ENCODE peak calls at places on chromosomes 3 and 15, in seven cellular contexts. F is cardiac fibroblast, U is GM12891, Y is HS-27A, X is uterus, S is COR-L47, Z is activated gamma-delta T cell treated with Interleukin-2 at 50 U/mL for 16 hours. A is an unnamed sample.

GRCh38 chr15:40543631-40544294 is 21.1 kb downstream of the CCDC32 start:
- DNase-seq in F (no peak), U (no peak), Y (no peak), X (no peak), S (no peak), Z (no peak), A (no peak)

GRCh38 chr3:142976621-142977398 is 13.3 kb upstream of the PAQR9 start:
- DNase-seq in F (peak; percentile 93), U (no peak), Y (peak; percentile 92), X (peak; percentile 68), S (no peak), Z (no peak), A (no peak)

GRCh38 chr3:112002458-112002971 is 3.8 kb downstream of the TAGLN3 start:
- DNase-seq in F (no peak), U (no peak), Y (no peak), X (no peak), S (no peak), Z (no peak), A (peak; percentile 40)

GRCh38 chr3:101998256-101998926 is 149.1 kb downstream of the NFKBIZ start:
- DNase-seq in F (no peak), U (no peak), Y (no peak), X (no peak), S (no peak), Z (no peak), A (no peak)

GRCh38 chr3:43032217-43032545 is 53.1 kb downstream of the GASK1A start:
- DNase-seq in F (no peak), U (no peak), Y (no peak), X (no peak), S (no peak), Z (no peak), A (no peak)

GRCh38 chr15:29393443-29393842 is 123.8 kb upstream of the NSMCE3 start:
- DNase-seq in F (no peak), U (no peak), Y (no peak), X (no peak), S (no peak), Z (no peak), A (no peak)

GRCh38 chr3:186750316-186750715 is 33.1 kb upstream of the EIF4A2 start:
- DNase-seq in F (no peak), U (no peak), Y (no peak), X (no peak), S (no peak), Z (no peak), A (no peak)

GRCh38 chr3:183260167-183260904 is 7.3 kb downstream of the B3GNT5 start:
- DNase-seq in F (peak; percentile 69), U (no peak), Y (no peak), X (no peak), S (no peak), Z (no peak), A (no peak)

GRCh38 chr15:88664151-88664778 is 25.4 kb downstream of the ISG20 start:
- DNase-seq in F (peak; percentile 45), U (no peak), Y (no peak), X (no peak), S (no peak), Z (peak; percentile 53), A (peak; percentile 47)

GRCh38 chr3:86937306-86937791 is 53.6 kb downstream of the VGLL3 start:
- DNase-seq in F (peak; percentile 87), U (no peak), Y (no peak), X (peak; percentile 24), S (no peak), Z (no peak), A (no peak)

GRCh38 chr3:140924097-140924873 is 17.4 kb upstream of the SLC25A36 start:
- DNase-seq in F (no peak), U (no peak), Y (no peak), X (no peak), S (no peak), Z (no peak), A (no peak)